ENCODE peak calls at places on chromosomes 13 and 19, in four cellular contexts. E is brain microvascular endothelial cell; T is T follicular helper cell; N is T-helper 2 cell treated with Interferon-gamma antibody and Interleukin-4, amounts not matched to agents 5 μg/mL and 100 μg/mL, for 36 hours. U is an unnamed sample.

GRCh38 chr19:34404109-34404909 is at the start of gene PDCD2L:
- DNase-seq in E (peak), T (peak), N (peak), U (peak)

GRCh38 chr19:4376245-4376990 is 23.9 kb downstream of the SH3GL1 start:
- DNase-seq in E (no peak), N (no peak), T (no peak), U (no peak)

GRCh38 chr13:93039131-93039530 is 187.5 kb upstream of the GPC6 start:
- DNase-seq in T (no peak), E (peak), N (no peak), U (no peak)

GRCh38 chr13:46721054-46721453 is 75.9 kb downstream of the ESD start:
- DNase-seq in T (peak), N (no peak), E (peak), U (no peak)

GRCh38 chr19:40055832-40056504 is at the start of gene ZNF780B:
- DNase-seq in T (peak), E (peak), N (peak), U (peak)

GRCh38 chr13:34247596-34247995 is 429.6 kb downstream of the RFC3 start:
- DNase-seq in N (no peak), E (no peak), T (no peak), U (no peak)

GRCh38 chr19:54572696-54573311 is 786 bp upstream of the LILRA2 start:
- DNase-seq in N (no peak), T (no peak), E (no peak), U (no peak)

GRCh38 chr13:23608704-23609413 is 38.6 kb downstream of the TNFRSF19 start:
- DNase-seq in T (no peak), E (peak), N (no peak), U (no peak)

GRCh38 chr13:24854311-24854710 is 90.3 kb downstream of the RNF17 start:
- DNase-seq in E (no peak), N (no peak), T (no peak), U (no peak)

U was measured in GM06990.